ENCODE peak calls at places on chromosomes 1 and 21, in five cellular contexts. W is epithelial cell of esophagus, M is stromal cell of bone marrow, G is NCI-H2081, I is substantia nigra. E is an unnamed sample.

GRCh38 chr1:20706841-20707240 is 11.0 kb downstream of the KIF17 start:
- DNase-seq in I (no peak), M (no peak), G (no peak), W (no peak), E (no peak)

GRCh38 chr1:37038079-37038702 is 3.9 kb upstream of the GRIK3 start:
- DNase-seq in G (peak), I (peak), M (no peak), W (peak), E (peak)

GRCh38 chr1:202274611-202275010 is 67.1 kb downstream of the UBE2T start:
- DNase-seq in G (no peak), W (peak), M (no peak), I (no peak), E (no peak)

GRCh38 chr1:72282271-72282656 is at the start of gene NEGR1:
- DNase-seq in I (peak), M (peak), G (peak), W (peak), E (peak)

GRCh38 chr1:108590436-108590835 is 30.5 kb downstream of the EEIG2 start:
- DNase-seq in M (no peak), G (no peak), I (no peak), W (no peak), E (no peak)

GRCh38 chr1:168803696-168804510 is 74.9 kb upstream of the DPT start:
- DNase-seq in I (peak), M (no peak), G (no peak), W (no peak), E (peak)

GRCh38 chr1:214446772-214447556 is 104.4 kb downstream of the PTPN14 start:
- DNase-seq in W (peak), I (no peak), G (no peak), M (peak), E (peak)

GRCh38 chr1:206754011-206754410 is 16.6 kb upstream of the IL19 start:
- DNase-seq in W (no peak), M (peak), G (no peak), I (no peak), E (no peak)

GRCh38 chr1:82565146-82565545 is 764.4 kb downstream of the ADGRL2 start:
- DNase-seq in I (no peak), M (peak), W (peak), G (no peak), E (no peak)

GRCh38 chr1:91831132-91831930 is 54.6 kb downstream of the TGFBR3 start:
- DNase-seq in M (no peak), W (no peak), G (no peak), I (no peak), E (no peak)

GRCh38 chr1:246591047-246591446 is 24.8 kb downstream of the CNST start:
- DNase-seq in M (no peak), W (no peak), G (no peak), I (no peak), E (no peak)

GRCh38 chr1:29875557-29876028 is 639.3 kb downstream of the PTPRU start:
- DNase-seq in G (peak), M (no peak), I (no peak), W (peak), E (no peak)

GRCh38 chr1:8222789-8223188 is 95.1 kb upstream of the SLC45A1 start:
- DNase-seq in W (no peak), G (no peak), I (no peak), M (no peak), E (no peak)

GRCh38 chr21:34202553-34203332 is 129.4 kb downstream of the MRPS6 start:
- DNase-seq in W (no peak), G (no peak), M (no peak), I (peak), E (no peak)

E was measured in putamen.